ENCODE peak calls at places on chromosome 16, in six cellular contexts. S is uterus, C is stomach, A is psoas muscle, F is fibroblast of lung, K is SJCRH30. G is an unnamed sample. For H3K27me3 and H3K36me3, the result is how much of the 10 kb centered on the place peaks cover.

GRCh38 chr16:49492896-49493620 is 119.5 kb downstream of the C16orf78 start:
- DNase-seq in S (peak), C (no peak), A (peak), F (no peak), K (no peak), G (peak)

GRCh38 chr16:17258848-17259713 is 211.7 kb downstream of the XYLT1 start:
- DNase-seq in S (no peak), C (no peak), A (no peak), F (no peak), K (no peak), G (peak)

GRCh38 chr16:69859105-69859969 is 91.8 kb upstream of the CLEC18A start:
- DNase-seq in S (no peak), C (peak), A (no peak), F (peak), K (no peak), G (peak)

GRCh38 chr16:1745900-1746692 is 25.2 kb downstream of the NME3 start:
- DNase-seq in S (no peak), C (no peak), A (no peak), F (peak), K (peak), G (no peak)

GRCh38 chr16:69260506-69260905 is 50.6 kb upstream of the VPS4A start:
- DNase-seq in S (no peak), C (no peak), A (no peak), F (no peak), K (no peak), G (no peak)

GRCh38 chr16:14278749-14279148 is 207.6 kb downstream of the MRTFB start:
- DNase-seq in S (no peak), C (peak), A (no peak), F (peak), K (no peak), G (no peak)

GRCh38 chr16:22838681-22839080 is 24.7 kb downstream of the HS3ST2 start:
- DNase-seq in S (no peak), C (no peak), A (no peak), F (no peak), K (no peak), G (no peak)

GRCh38 chr16:74500907-74501306 is 79.6 kb upstream of the CLEC18B start:
- DNase-seq in S (no peak), C (no peak), A (no peak), F (no peak), K (no peak), G (no peak)

GRCh38 chr16:90026135-90026534 is 6.9 kb upstream of the DBNDD1 start:
- DNase-seq in S (no peak), C (no peak), A (no peak), F (no peak), K (no peak), G (peak)

GRCh38 chr16:11049396-11050059 is 105.2 kb downstream of the CLEC16A start:
- DNase-seq in S (no peak), C (no peak), A (no peak), F (no peak), K (no peak), G (no peak)

GRCh38 chr16:12341966-12342365 is 365.4 kb downstream of the SNX29 start:
- DNase-seq in S (no peak), C (no peak), A (no peak), F (no peak), K (no peak), G (no peak)

GRCh38 chr16:54282923-54283734 is 3.5 kb downstream of the IRX3 start:
- DNase-seq in S (no peak), C (no peak), A (no peak), F (no peak), K (no peak), G (peak)

GRCh38 chr16:58628845-58629680 is 563 bp downstream of the CNOT1 start:
- DNase-seq in S (peak), C (peak), A (peak), F (peak), K (peak), G (peak)

GRCh38 chr16:66988197-66988788 is at the start of gene CES4A:
- DNase-seq in S (no peak), C (no peak), A (no peak), F (peak), K (no peak), G (no peak)

GRCh38 chr16:19417640-19418039 is at the start of gene TMC5:
- DNase-seq in S (no peak), C (peak), A (no peak), F (no peak), K (no peak), G (no peak)

GRCh38 chr16:57526498-57526897 is 9.9 kb downstream of the CCDC102A start:
- DNase-seq in S (no peak), C (no peak), A (no peak), F (no peak), K (no peak), G (peak)

GRCh38 chr16:59733321-59733720 is 999.2 kb upstream of the GOT2 start:
- DNase-seq in S (no peak), C (no peak), A (no peak), F (no peak), K (no peak), G (no peak)

GRCh38 chr16:26599786-26600107 is 467.0 kb upstream of the C16orf82 start:
- DNase-seq in S (no peak), C (no peak), A (no peak), F (no peak), K (no peak), G (peak)

GRCh38 chr16:56866955-56867830 is 2.2 kb downstream of the SLC12A3 start:
- DNase-seq in S (no peak), C (peak), A (no peak), F (peak), K (peak), G (peak)

GRCh38 chr16:30428055-30428454 is 1.8 kb downstream of the DCTPP1 start:
- DNase-seq in S (no peak), C (no peak), A (no peak), F (no peak), K (no peak), G (no peak)

GRCh38 chr16:1989209-1989825 is 453 bp upstream of the SYNGR3 start:
- DNase-seq in S (no peak), C (no peak), A (no peak), F (no peak), K (no peak), G (peak)

GRCh38 chr16:27326738-27327585 is 13.2 kb downstream of the IL4R start:
- DNase-seq in S (peak), C (peak), A (peak), F (peak), K (peak), G (peak)

GRCh38 chr16:70481929-70482536 is 27.6 kb downstream of the FCSK start:
- DNase-seq in S (no peak), C (no peak), A (no peak), F (peak), K (no peak), G (no peak)

GRCh38 chr16:689175-689897 is 862 bp downstream of the WDR24 start:
- DNase-seq in S (no peak), C (no peak), A (no peak), F (no peak), K (no peak), G (no peak)

GRCh38 chr16:80720759-80721470 is 83.5 kb downstream of the CDYL2 start:
- DNase-seq in S (no peak), C (no peak), A (no peak), F (peak), K (no peak), G (no peak)

GRCh38 chr16:27844826-27845225 is 218.7 kb downstream of the GSG1L start:
- DNase-seq in S (no peak), C (peak), A (peak), F (no peak), K (no peak), G (no peak)

GRCh38 chr16:67547423-67548264 is 14.7 kb upstream of the CTCF start:
- DNase-seq in S (no peak), C (no peak), A (no peak), F (no peak), K (no peak), G (peak)

GRCh38 chr16:49640606-49641005 is 215.3 kb downstream of the ZNF423 start:
- DNase-seq in S (no peak), C (no peak), A (peak), F (peak), K (peak), G (peak)

GRCh38 chr16:48136547-48137360 is 19.0 kb downstream of the ABCC12 start:
- DNase-seq in S (no peak), C (no peak), A (no peak), F (peak), K (no peak), G (no peak)

GRCh38 chr16:2938206-2938605 is 25.9 kb upstream of the KREMEN2 start:
- DNase-seq in S (no peak), C (no peak), A (no peak), F (no peak), K (no peak), G (peak)

GRCh38 chr16:28865289-28865688 is 1.6 kb downstream of the SH2B1 start:
- DNase-seq in S (no peak), C (no peak), A (no peak), F (no peak), K (no peak), G (no peak)

GRCh38 chr16:84312783-84313382 is 18.2 kb downstream of the WFDC1 start:
- DNase-seq in S (no peak), C (no peak), A (no peak), F (no peak), K (no peak), G (peak)

GRCh38 chr16:53434436-53435065 is at the start of gene RBL2:
- DNase-seq in S (peak), C (peak), A (peak), F (peak), K (peak), G (peak)

GRCh38 chr16:24499193-24499814 is 40.1 kb upstream of the RBBP6 start:
- DNase-seq in S (no peak), C (no peak), A (no peak), F (no peak), K (peak), G (peak)

GRCh38 chr16:13961099-13961811 is 41.3 kb downstream of the ERCC4 start:
- DNase-seq in S (no peak), C (no peak), A (no peak), F (peak), K (peak), G (no peak)

GRCh38 chr16:11675561-11676511 is 7.6 kb downstream of the SNN start:
- DNase-seq in S (no peak), C (peak), A (peak), F (peak), K (peak), G (peak)

GRCh38 chr16:81181013-81181720 is 57.3 kb upstream of the BCO1 start:
- DNase-seq in S (peak), C (peak), A (peak), F (peak), K (peak), G (peak)

GRCh38 chr16:26595199-26595598 is 471.5 kb upstream of the C16orf82 start:
- DNase-seq in S (no peak), C (no peak), A (no peak), F (no peak), K (no peak), G (no peak)

GRCh38 chr16:72098936-72099335 is 5.3 kb downstream of the DHX38 start:
- DNase-seq in S (no peak), C (no peak), A (no peak), F (no peak), K (no peak), G (peak)
- H3K4me3 ChIP-seq in S (no peak), C (no peak), A (no peak), F (no peak), K (no peak), G (no peak)

DNA sequence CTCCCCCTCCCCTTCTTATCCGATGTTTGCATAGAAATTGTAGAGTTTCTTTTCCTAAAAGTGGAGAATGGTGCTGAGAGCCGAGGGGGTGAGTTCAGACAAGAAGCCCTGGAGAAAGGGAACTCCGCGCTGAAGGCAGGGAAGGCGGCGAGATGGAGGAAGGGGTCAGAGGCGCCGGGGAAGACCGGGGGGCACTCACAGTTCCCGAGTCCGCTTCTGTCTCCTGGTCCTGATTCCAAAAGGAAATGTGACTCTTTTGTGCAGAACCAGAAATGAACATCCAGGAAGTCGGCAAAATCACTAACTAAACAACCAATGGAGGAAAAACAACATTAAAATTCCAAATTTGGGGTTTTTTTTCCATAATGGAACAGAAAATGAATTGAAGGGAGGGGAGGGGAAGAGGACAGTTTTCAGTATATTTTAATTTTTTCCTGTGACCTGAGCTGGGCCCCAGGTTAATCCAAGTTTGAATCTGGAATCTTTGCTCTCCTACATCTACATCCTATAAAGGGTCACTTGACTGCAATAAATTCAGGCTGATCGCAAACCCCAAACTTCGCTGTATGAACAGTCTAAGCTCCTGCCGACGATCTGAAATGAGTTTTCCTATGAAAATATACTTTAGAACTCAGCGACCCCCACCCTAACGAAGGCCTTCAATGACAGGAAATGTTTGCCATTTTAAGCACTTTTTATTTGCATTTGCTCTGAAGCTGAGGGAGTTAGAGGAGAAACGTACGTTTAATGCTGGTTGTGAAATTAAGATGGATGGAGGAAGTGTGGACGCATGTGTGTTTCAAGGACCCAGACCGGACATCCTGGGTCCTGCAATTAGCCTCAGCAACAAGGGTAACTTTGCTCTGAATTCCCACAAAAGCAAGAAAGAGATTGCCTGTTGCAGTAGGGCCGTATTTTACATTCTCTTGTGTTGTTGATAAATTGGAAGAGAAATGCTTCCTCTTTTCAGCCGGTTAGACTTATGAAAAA is 252.2 kb downstream of the C16orf95 start:
- DNase-seq in S (no peak), C (no peak), A (no peak), F (no peak), K (no peak), G (peak)
- H3K27me3 ChIP-seq in S (under half), C (half or more), A (half or more), F (under half), K (under half), G (under half)

DNA sequence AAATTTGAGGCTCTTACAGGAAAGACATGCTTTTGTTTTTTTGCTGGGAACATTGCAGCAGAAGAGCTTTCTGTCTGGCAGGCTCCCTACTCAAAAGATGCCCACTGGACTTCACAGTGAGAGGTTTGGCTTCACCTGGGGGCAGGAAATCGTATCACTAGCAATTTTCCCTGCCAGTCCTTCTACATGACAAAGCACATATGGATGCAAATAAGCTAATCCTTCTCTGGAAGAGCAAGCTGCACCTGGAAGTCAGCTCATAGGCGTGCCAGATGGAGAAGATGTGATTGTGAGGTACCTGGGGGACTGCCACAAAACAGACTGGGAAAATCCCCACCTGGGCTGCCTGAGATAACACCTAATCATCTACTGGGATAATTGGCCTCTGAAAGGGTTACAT is 195.0 kb upstream of the CPHXL start:
- DNase-seq in S (no peak), C (no peak), A (no peak), F (no peak), K (no peak), G (peak)
- H3K36me3 ChIP-seq in S (under half), C (under half), A (under half), F (under half), K (under half), G (under half)

DNA sequence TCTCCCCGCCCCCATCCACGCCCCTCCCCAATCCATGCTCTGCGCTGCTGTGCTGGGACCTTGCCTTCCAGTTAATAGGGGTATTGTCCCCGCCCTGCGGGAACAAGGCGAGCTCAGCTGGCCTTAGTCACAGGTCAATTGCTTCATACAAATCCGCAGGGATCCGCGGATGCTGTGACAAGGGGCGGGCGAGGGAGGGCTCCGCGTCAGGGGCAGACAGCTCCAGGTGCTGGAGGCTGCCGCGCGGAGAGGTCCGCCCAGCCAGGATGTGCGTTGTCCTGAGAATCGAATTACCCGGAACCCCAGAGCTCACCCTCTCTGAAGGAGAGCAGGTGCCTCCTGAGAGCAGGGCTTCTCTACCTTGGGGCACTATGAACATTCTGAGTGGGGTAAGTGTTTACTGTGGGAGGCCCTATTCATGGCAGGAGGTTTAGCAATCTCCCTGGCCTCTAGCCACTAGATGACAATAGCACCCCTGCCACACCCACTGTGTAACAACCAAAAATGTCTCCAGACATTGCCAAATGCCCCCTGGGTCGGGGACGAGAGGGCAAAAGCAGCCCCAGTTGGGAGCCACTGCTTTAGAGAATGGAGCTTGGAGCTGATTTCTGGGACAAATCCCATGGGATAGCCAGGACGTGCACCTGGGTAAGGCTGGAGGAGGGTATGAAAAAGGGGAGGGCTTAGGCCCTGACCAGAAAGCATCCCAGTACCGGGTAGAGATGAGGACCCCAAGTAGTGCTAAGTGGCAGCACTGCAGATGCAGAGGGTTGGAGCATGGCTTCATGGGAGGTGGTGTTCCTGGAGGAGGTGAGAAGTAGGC is 138.2 kb downstream of the CYLD start:
- DNase-seq in S (no peak), C (no peak), A (no peak), F (no peak), K (no peak), G (peak)
- H3K4me3 ChIP-seq in S (no peak), C (no peak), A (no peak), F (no peak), K (no peak), G (peak)

DNA sequence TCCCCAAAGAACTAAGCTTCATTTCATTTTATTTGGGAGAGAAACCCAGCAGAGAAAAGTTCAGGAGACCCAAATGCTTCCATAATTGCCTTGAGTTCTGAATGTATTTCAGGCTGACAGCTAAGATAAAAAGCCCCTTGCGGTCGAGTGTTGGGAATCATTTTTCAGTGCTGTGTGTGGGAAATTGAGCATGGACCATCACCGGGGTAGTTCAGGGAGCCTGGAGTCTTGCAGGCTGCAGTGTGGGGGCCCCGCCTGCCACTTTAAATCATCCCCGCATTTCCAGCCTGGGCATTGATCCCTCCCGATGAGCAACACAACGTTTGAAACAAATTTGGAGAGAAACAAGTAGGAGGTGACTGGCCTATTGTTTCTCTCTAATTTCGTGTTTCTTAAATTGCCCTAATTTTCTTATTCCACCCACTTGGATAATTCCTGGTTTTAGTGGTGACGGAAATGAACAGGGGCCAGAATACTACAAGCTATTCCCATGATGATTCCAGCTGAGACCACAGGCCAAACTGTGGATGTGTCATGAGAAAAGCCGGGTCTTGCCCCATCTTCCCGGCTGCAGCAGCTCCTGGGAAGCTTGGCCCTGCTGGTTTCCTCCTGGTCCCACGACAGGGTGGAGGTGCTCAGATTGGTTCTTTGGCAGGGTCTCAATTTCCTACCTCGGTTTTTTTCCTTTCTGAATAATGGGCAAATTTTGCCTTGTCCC is 75.1 kb downstream of the FOXL1 start:
- DNase-seq in S (no peak), C (no peak), A (no peak), F (peak), K (no peak), G (no peak)
- H3K27me3 ChIP-seq in S (under half), C (under half), A (under half), F (under half), K (under half), G (under half)